ENCODE peak calls at places on chromosome 1, in five cellular contexts. Z, C, D, G and Y are unnamed samples.
A peak's percentile ranks its signal among the peaks of the same experiment; 100 is the strongest.

GRCh38 chr1:73821520-73821919 is 376.5 kb downstream of the LRRIQ3 start:
- DNase-seq in Z (no peak), D (no peak), C (no peak), G (no peak), Y (no peak)

GRCh38 chr1:156379420-156380165 is 10.6 kb downstream of the RHBG start:
- DNase-seq in C (no peak), Z (peak; percentile 30), G (no peak), D (no peak), Y (no peak)

GRCh38 chr1:65793359-65793732 is 651 bp downstream of the PDE4B start:
- DNase-seq in D (no peak), G (no peak), Z (peak; percentile 48), C (no peak), Y (peak; percentile 5)

GRCh38 chr1:64268653-64269557 is 65.5 kb downstream of the UBE2U start:
- DNase-seq in G (peak; percentile 53), C (peak; percentile 68), D (peak; percentile 71), Z (peak; percentile 87), Y (peak; percentile 61)

GRCh38 chr1:97174039-97174704 is 452.6 kb downstream of the PTBP2 start:
- DNase-seq in Z (peak; percentile 10), D (no peak), C (no peak), G (no peak), Y (no peak)

GRCh38 chr1:30727796-30728195 is 4.4 kb upstream of the MATN1 start:
- DNase-seq in G (no peak), C (no peak), D (no peak), Z (peak; percentile 57), Y (no peak)

GRCh38 chr1:55363261-55363660 is 148.1 kb upstream of the USP24 start:
- DNase-seq in D (no peak), Z (peak; percentile 58), C (no peak), G (no peak), Y (no peak)

GRCh38 chr1:157241185-157241538 is 103.0 kb upstream of the ETV3 start:
- DNase-seq in C (no peak), G (no peak), D (no peak), Z (no peak), Y (no peak)

GRCh38 chr1:18283601-18284385 is 176.2 kb downstream of the IGSF21 start:
- DNase-seq in D (no peak), C (no peak), G (no peak), Z (peak; percentile 7), Y (no peak)

GRCh38 chr1:36614571-36614970 is 131.9 kb upstream of the CSF3R start:
- DNase-seq in G (no peak), D (no peak), C (no peak), Z (no peak), Y (no peak)